ENCODE peak calls at places on chromosomes 2 and 18, in four cellular contexts. H is GM23338, G is K562, F is HepG2. K is an unnamed sample.

GRCh38 chr2:132567682-132568081 is 102.3 kb downstream of the LYPD1 start:
- DNase-seq in F (no peak), H (no peak), G (no peak), K (no peak)

GRCh38 chr18:45687617-45688016 is 36.4 kb upstream of the SLC14A1 start:
- DNase-seq in F (no peak), G (peak), H (no peak), K (no peak)

GRCh38 chr2:190997516-190998113 is 16.4 kb downstream of the STAT1 start:
- DNase-seq in H (no peak), F (no peak), G (no peak), K (no peak)

GRCh38 chr2:233456934-233457333 is 102.6 kb downstream of the DGKD start:
- DNase-seq in F (no peak), G (no peak), H (no peak), K (no peak)

GRCh38 chr2:26605969-26606846 is 35.0 kb downstream of the CIB4 start:
- DNase-seq in H (no peak), F (no peak), G (no peak), K (no peak)

GRCh38 chr2:21261591-21261990 is 137.8 kb downstream of the TDRD15 start:
- DNase-seq in F (no peak), H (no peak), G (no peak), K (no peak)

GRCh38 chr2:74119324-74119723 is 28.4 kb downstream of the BOLA3 start:
- DNase-seq in H (no peak), F (no peak), G (no peak), K (no peak)

GRCh38 chr18:35178260-35178659 is 62.6 kb upstream of the ZNF397 start:
- DNase-seq in H (no peak), F (no peak), G (no peak), K (no peak)

GRCh38 chr2:109299466-109299865 is 170.5 kb downstream of the SH3RF3 start:
- DNase-seq in G (no peak), H (no peak), F (no peak), K (no peak)

GRCh38 chr2:16215892-16216554 is 275.7 kb downstream of the MYCN start:
- DNase-seq in G (no peak), F (no peak), H (no peak), K (no peak)

GRCh38 chr2:26471278-26471677 is 6.6 kb downstream of the OTOF start:
- DNase-seq in H (peak), F (no peak), G (no peak), K (no peak)

DNA sequence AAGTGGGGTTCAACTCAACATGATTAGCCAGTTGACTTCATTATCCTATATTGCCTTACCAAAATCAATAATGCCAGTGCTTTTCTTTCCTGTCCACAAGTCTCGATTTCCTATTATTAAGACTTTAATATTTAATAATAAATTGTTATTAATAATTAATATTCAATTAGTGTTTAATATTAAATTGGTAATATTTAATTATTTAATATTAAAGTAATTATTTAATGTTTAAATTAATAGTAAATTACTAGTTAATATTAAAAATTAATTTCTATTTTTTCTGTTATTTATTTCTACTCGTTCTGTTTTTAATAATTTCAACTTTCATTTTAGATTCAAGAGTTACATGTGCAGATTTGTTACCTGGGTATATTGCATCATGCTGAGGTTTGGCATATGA is 243.2 kb downstream of the GULP1 start:
- DNase-seq in G (no peak), H (no peak), F (no peak), K (no peak)
- H2AFZ ChIP-seq in G (no peak), H (no peak), F (no peak), K (no peak)

DNA sequence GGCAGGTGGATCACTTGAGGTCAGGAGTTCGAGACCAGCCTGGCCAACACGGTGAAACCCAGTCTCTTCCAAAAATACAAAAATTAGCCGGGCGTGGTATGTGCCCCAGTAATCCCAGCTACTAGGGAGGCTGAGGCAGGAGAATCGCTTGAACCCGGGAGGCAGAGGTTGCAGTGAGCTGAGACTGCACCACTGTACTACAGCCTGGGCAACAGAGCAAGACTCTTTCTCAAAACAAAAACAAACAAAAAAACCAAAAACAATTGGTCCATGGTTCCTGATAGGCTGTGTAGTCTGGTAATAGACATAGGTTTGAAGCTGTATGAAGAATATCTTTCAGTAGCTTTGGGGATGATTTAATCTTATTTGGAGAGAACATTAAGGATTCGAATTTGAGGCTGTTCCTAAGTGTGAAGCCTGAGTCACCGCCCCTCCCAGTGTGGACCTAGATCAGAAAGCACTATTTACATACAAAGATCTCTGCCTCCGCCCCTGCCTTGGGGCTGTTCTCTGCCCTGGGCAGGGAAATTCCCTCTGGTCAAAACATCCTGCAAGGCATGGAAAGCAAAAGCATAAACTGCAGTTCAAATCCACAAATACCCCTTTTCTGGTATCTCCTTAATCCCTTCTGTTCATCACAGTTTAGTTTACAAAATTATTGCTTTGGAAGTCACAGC is 52.8 kb upstream of the PMAIP1 start:
- DNase-seq in F (no peak), G (no peak), H (peak), K (peak)
- TF ChIP-seq JUNB in F (no peak), G (no peak), H (no peak), K (peak)

GRCh38 chr2:149329470-149330126 is 789 bp upstream of the LYPD6 start:
- DNase-seq in F (peak), H (peak), G (no peak), K (no peak)

GRCh38 chr2:149329068-149329467 is 1.3 kb upstream of the LYPD6 start:
- DNase-seq in H (peak), G (no peak), F (no peak), K (no peak)

GRCh38 chr2:149331023-149331400 is 625 bp downstream of the LYPD6 start:
- DNase-seq in H (peak), G (no peak), F (no peak), K (no peak)

GRCh38 chr2:149332364-149332763 is 2.0 kb downstream of the LYPD6 start:
- DNase-seq in H (no peak), F (no peak), G (no peak), K (no peak)

DNA sequence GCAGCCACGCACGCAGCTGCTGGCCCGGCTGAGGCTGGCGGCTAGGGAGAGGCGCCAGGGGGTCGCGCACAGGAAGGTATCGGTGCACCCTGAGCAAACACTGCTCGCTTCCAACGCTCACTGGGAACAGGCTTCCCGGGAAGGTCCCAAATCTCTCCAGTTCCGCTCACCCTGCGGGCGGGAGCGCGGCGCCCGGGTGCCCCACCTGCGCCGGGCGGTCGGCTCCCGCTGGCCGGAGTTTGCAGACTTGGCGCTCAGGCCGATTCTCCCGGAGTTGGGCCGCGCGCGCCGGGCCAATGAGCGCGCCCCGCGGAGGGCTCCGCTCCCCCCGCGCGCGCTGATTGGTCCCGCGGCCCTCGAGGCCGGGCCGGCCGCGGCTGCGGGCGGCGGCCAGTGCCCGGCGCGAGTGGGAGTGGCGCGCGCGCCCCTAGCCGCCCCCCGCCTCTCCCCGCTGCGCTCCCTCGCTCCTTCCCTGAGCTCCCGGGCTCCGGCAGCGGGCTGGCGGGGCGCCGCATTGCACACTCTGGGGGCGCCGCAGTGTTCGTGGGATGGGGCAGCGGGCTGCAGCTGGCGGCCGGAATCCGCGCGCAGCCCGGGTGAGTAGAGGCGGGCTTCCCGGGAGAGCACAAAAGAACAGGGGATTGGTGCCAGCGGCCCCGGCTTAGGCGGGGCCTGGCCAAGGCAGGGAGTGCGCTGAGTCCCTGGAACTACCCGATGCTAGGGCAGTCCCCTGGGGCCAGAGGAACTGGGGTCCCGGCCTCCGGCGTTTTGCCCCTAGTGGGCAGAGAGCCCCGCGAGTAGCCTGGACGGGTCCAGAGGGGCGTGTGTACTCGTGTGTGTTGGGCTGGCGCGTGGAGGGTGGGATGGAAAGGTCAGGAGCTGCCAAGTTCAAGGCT is at the start of gene LYPD6:
- DNase-seq in G (no peak), F (peak), H (peak), K (no peak)
- TF ChIP-seq POLR2AphosphoS5 in G (no peak), F (no peak), H (peak), K (no peak)

DNA sequence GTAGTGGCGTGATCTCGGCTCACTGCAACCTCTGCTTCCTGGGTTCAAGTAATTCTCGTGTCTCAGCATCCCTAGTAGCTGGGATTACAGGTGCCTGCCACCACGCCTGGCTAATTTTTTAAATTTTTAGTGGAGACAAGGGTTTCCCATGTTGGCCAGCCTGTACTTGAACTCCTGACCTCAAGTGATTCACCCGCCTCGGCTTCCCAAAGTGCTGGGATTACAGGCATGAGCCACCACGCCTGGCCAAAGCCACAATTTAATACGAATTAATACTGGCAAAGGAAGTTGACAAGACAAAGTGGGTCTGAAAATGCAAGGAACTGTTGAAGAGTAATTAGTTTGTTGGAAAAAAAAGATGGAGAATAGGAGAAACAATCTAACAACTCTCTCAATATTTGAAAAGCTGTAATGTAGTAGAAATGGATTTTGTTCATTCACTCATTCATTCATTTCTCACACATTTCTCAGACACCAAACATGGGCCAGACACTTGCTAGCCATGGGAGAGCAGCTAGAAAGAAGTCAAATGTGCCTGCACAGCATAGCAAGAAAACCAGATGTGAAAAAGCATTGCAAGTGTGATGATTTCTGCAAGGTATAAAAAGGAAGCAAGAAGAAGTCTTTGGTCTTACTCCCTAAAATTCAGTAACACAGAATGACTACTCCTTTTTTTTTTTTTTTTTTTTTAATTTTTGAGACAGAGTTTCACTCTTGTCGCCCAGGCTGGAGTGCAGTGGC is 39.4 kb upstream of the ATL2 start:
- DNase-seq in F (no peak), H (no peak), G (no peak), K (no peak)
- H2AFZ ChIP-seq in F (no peak), H (peak), G (no peak), K (no peak)

GRCh38 chr18:28366667-28367066 is 189.7 kb upstream of the CDH2 start:
- DNase-seq in F (no peak), G (no peak), H (no peak), K (no peak)

DNA sequence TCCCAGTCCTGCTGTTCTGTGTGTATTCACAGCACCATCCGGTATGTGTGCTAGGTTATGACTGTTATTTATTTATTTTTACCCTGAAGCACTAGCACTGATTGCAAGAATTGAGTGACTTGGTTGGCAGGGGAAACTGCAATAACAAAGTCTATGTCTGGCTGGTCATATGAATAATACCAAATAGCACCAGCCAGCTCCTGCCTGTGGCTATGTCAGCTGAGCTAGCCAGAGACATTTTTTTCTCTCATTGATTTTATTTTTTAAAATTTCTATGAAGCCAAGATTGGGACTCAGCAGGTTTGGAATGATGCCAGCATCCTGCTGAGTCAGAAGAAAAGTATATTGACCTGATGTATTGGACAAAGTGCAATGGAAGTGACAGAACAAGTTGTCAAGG is 188.5 kb upstream of the CDH2 start:
- DNase-seq in F (no peak), H (no peak), G (no peak), K (no peak)
- TF ChIP-seq JUNB in F (no peak), H (no peak), G (no peak), K (no peak)

GRCh38 chr2:172172513-172173217 is 70.0 kb upstream of the DLX2 start:
- DNase-seq in H (peak), F (peak), G (peak), K (no peak)
- TF ChIP-seq POLR2AphosphoS5 in H (no peak), F (no peak), G (no peak), K (no peak)

DNA sequence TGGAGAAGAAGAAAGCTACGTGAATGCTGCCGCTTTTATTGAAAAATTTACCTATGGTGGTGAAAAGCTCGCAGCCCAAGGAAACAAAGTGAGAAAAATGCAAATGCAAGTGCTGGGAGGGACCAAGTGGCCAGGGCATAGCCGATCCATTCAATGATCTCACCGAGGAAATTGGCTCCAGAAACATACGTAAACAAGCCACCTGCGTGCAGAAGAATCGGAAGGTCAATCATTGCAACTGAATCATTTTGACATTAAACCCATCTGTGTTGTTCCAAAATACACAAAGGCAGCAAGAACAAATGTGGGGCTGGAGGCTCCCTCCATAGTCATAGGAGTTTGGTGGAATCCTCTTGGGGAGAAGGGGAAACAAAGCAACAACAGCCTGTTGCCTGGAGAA is 51.5 kb downstream of the SRD5A2 start:
- DNase-seq in G (no peak), H (no peak), F (no peak), K (no peak)
- H2AFZ ChIP-seq in G (no peak), H (peak), F (no peak), K (no peak)

DNA sequence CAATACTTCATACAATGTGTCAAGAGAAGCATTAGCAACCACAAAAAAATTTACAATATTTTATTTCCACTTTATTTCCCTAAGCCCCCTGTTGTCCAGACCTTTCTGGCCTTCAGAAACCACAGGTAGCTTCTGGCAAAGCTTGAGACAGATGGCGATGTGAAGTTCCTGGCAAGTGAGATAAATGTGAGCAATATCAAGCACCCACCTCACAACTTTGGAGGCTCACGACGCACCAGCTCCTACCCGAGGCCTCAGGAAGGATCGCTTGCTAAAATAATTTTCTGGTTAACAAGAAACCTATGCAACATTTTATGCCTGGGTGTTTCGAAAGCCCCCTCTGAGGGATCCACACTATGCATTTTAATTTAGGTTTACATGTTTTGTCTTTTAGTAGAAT is 158.0 kb upstream of the CHAC2 start:
- DNase-seq in G (no peak), H (no peak), F (no peak), K (no peak)
- TF ChIP-seq JUNB in G (no peak), H (no peak), F (no peak), K (no peak)

GRCh38 chr2:10061221-10061925 is 18.0 kb downstream of the KLF11 start:
- DNase-seq in F (no peak), H (no peak), G (no peak), K (no peak)
- TF ChIP-seq POLR2AphosphoS5 in F (no peak), H (no peak), G (no peak), K (no peak)